ENCODE peak calls at places on chromosomes 2 and 18, in four cellular contexts. H is adrenal gland, Z is uterus, J is ovary. L is an unnamed sample.

GRCh38 chr18:39057423-39058057 is 1491.9 kb upstream of the CELF4 start:
- DNase-seq in Z (no peak), J (no peak), H (no peak), L (no peak)

GRCh38 chr2:203811491-203812221 is 55.9 kb upstream of the CTLA4 start:
- DNase-seq in J (no peak), H (peak), Z (peak), L (no peak)

GRCh38 chr18:73007195-73007934 is 139.6 kb upstream of the NETO1 start:
- DNase-seq in Z (no peak), H (no peak), J (no peak), L (no peak)

GRCh38 chr18:37019157-37019571 is 190.2 kb downstream of the KIAA1328 start:
- DNase-seq in J (no peak), H (no peak), Z (no peak), L (no peak)

GRCh38 chr18:62329676-62330454 is 4.8 kb downstream of the TNFRSF11A start:
- DNase-seq in H (peak), Z (no peak), J (no peak), L (peak)

GRCh38 chr2:207619764-207620203 is 5.4 kb downstream of the METTL21A start:
- DNase-seq in J (no peak), Z (no peak), H (no peak), L (no peak)

GRCh38 chr18:21820035-21820810 is 79.6 kb downstream of the MIB1 start:
- DNase-seq in J (no peak), H (no peak), Z (no peak), L (peak)

GRCh38 chr2:556494-556893 is 120.7 kb downstream of the TMEM18 start:
- DNase-seq in Z (no peak), J (no peak), H (no peak), L (no peak)

GRCh38 chr2:77193858-77194448 is 328.2 kb downstream of the LRRTM4 start:
- DNase-seq in Z (no peak), H (no peak), J (no peak), L (no peak)

GRCh38 chr2:196245746-196246145 is 74.4 kb upstream of the STK17B start:
- DNase-seq in Z (no peak), H (no peak), J (no peak), L (no peak)

GRCh38 chr2:182504903-182505302 is 78.1 kb upstream of the PDE1A start:
- DNase-seq in J (no peak), Z (peak), H (peak), L (no peak)

GRCh38 chr2:218418321-218418716 is 604 bp upstream of the VIL1 start:
- DNase-seq in J (no peak), H (no peak), Z (no peak), L (no peak)

GRCh38 chr18:36468161-36468560 is 170.6 kb downstream of the FHOD3 start:
- DNase-seq in J (no peak), Z (no peak), H (peak), L (no peak)

GRCh38 chr2:163348843-163349395 is 386.9 kb downstream of the FIGN start:
- DNase-seq in H (peak), J (peak), Z (peak), L (no peak)

GRCh38 chr2:102149644-102150455 is 7.3 kb downstream of the IL1R1 start:
- DNase-seq in Z (no peak), H (no peak), J (no peak), L (no peak)

GRCh38 chr2:191291471-191291870 is 46.3 kb downstream of the MYO1B start:
- DNase-seq in J (no peak), Z (no peak), H (no peak), L (no peak)

GRCh38 chr18:24014986-24015896 is 687 bp downstream of the TTC39C start:
- DNase-seq in J (peak), H (peak), Z (peak), L (peak)

DNA sequence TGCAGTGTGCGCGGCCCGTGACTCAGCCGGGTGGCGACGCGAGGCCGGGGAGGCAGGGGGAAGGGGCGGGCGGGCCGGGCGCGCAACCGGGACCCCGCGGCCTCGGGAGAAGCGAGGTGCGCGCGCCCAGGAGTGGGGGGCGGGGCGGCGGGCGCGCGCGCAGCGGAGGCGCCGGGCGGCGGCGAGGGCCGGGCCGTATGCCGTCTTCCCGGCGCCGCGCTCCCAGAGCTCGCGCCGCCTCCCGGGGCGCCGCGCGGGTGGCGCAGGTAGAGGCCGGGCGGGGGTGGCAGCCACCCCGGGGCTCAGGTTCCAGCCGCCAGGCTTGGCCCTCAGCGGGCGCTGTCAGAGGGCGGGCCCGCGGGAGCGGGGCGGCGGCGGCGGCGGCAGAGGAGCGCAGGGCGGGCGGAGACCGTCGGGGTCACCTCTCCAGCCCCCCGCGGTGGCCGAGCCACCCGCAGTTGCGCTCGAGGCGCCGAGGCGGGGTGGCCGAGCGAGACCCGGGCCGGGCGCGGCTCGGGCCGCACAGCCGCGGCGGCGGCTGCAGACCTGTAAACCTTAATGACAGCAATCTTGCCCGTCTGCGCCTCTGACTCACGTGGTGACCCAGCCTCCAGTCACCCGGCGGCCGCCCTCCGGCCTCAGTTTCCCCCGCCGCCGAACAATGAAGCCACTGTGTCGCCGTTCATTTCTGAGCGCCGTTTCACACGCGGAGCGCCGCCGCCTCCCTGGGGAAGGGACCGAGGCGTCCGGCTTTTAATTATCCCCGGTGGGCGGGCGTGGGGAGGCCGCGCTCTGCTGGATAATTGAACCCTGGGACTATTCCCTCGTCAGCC is 25.3 kb upstream of the SMAD7 start:
- DNase-seq in H (peak), J (peak), Z (no peak), L (no peak)
- TF ChIP-seq POLR2A in H (peak), J (no peak), Z (peak), L (no peak)

DNA sequence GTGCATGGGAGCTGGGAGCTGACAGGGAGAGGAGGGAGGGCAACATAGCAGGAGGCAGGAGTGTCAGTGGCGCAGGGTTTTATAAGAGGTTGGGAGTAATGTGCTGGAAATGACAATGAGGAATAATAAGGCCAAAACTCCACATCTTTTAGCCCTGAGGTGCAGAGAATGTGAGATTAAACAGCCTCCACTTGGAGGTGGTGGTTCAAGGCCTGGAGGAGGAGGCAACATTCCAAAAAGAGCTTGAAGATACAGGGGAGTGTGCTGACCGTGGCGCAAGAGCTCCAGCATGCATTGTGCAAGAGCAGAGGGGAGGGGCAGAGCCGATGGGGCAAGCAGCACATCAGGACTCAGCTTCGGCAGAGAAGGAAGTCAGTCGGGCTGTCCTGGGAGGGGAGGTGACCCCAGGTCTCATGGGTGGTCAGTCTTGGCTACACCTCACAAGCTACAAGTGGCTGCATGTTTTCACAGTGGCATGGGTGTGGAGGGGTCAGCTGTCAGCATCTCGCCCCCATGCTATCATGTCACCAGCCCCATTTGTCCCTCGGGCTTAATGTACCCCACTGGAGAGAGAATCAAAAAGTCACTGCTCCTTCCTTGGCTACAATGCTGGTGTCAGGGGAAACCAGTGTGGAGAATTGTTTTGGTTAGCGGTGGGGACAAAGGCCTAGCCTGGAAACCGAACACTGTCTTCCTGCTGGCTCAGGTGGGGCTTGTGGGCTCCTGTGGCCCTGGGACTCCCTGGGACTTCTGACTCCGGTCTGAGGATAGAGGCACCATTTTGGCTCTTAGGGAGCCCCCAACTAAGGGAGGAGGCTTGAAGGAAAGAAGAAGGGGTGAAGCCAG is 208.0 kb downstream of the ZFP36L2 start:
- DNase-seq in J (peak), Z (peak), H (peak), L (no peak)
- TF ChIP-seq POLR2A in J (peak), Z (peak), H (no peak), L (no peak)

GRCh38 chr2:147844691-147845607 is at the start of gene ACVR2A:
- DNase-seq in Z (peak), H (peak), J (peak), L (peak)

GRCh38 chr2:147845608-147846002 is 776 bp downstream of the ACVR2A start:
- DNase-seq in Z (no peak), J (no peak), H (no peak), L (no peak)

GRCh38 chr2:147846382-147847081 is 1.7 kb downstream of the ACVR2A start:
- DNase-seq in J (no peak), Z (no peak), H (no peak), L (no peak)

GRCh38 chr2:147843421-147843863 is 1.4 kb upstream of the ACVR2A start:
- DNase-seq in Z (no peak), J (no peak), H (no peak), L (no peak)

DNA sequence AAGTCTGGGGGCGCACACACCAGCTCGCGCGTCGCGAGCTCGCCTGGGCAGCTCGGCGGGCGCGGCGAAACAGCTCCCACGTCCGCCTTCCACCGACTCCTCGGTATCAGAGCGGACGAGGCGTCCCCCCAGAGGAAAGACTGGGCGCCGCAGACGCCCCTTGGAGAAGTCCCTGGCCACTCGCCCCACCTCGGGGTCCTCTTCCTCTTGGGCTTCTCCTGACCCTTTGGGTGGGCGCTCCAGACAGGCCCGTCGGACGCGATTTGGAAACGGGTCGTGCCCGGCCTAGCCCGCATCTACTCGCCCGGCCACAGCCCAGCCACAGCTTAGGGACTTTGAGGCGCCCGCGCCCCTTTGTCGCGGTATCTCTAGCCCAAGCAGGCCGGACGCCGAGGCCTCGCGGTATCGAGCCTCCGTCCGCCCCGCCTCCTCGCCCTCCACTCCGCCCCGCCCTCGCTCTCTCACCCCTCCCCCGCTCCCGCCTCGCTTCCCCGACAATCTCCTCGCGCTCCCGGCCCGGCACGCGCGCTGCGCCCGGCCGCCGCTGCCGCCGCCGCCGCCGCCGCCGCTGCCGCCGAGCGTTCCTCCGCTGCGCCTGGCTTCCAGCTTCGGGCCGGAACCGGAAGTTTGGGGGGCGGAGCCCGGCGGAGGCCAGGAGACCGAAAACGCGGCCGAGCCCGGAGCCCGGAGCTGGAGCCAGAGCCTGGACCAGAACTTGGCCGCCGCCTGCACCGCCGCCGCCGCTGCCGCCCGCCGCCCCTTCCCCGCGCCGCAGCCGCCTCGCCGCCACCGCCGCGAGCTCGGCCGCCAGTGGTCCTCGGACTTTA is 752 bp upstream of the ACVR2A start:
- DNase-seq in Z (peak), H (peak), J (peak), L (peak)
- TF ChIP-seq POLR2A in Z (peak), H (peak), J (peak), L (no peak)

DNA sequence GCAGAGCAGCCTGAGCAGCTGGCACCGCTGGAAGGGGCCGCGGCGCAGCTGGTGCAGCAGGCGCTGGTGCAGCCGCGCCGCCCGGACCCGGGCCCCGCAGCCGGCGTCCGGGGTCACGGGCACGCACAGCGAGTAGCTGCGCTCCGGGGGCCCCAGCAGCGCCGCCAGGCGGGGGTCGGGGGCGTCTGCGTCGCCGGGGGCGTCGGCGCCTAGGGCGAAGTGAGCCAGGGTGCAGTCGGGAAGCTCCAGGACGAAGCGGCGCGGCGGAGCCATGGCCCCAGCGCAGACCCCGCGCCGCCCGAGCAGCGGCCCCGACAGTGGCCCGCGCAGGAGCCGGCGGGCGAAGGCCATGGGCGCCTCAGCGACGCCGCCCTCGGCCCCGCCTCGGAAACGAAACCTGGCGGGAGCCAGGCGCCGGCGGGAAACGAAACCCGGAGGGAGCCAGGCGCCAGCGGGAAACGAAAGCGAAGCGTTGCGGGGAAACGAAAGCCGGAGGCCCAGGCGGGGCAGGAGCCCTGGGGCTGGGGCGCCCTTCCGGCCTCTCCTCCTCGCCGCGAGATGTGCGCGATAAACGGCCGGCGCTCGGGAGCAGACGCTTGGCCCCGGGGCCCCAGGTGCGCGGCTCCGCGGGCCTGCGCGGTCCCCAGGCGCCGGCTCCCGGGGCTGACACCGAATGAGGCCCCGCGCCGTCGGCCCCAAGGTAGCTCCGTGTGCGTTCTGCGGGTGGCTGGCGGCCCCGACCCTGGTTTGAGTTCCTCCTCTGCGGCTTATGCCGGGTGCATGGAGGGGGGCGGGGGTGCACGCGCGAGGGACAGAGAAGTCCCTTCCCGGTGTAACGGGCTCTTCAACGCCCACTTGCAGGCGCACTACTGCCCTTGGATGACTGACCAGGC is at the start of gene CMPK2:
- DNase-seq in J (peak), Z (peak), H (peak), L (peak)
- TF ChIP-seq POLR2A in J (no peak), Z (peak), H (peak), L (peak)

DNA sequence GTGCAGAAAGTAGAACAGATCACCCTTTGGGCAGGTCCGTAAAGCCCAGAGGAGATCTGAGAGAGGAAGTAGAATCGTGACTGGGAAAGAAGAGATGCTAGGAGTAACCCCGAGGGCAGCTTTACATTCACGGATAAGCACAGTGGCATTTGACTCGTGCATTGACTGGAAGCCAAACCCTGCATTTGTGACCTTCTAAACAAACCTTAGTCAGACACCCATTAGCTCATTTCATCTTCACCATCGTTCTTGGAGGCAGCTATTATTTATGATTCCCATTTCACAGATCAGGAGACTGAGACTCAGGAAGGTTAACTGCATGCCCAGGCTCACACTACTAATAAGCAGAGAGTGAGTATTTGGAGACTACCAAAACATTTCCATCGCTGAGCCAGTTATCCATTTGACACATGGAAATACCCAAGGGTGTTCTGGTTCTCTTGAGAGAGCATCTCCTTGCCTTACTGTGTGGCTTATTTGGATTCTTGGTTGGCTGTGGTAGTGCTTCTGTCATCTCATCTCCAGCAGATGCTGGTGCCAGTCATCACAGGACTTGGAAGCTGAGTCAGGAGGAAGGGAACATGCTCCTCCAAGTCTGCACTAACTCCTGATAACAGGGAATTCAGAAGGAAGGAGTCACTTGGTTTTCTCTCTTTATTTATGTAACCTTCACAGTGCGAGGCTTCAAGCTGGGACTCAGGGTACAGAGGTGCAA is 55.1 kb downstream of the RASGRP3 start:
- DNase-seq in H (no peak), J (no peak), Z (no peak), L (no peak)
- TF ChIP-seq POLR2A in H (no peak), J (no peak), Z (no peak), L (no peak)

L was measured in erythroblast.